ENCODE peak calls at places on chromosomes 13 and 19, in four cellular contexts. C is fibroblast of pulmonary artery, N is tibial artery, R is choroid plexus epithelial cell. S is an unnamed sample.

GRCh38 chr19:40220674-40221073 is 2.5 kb upstream of the TTC9B start:
- DNase-seq in C (no peak), N (no peak), R (no peak), S (no peak)

GRCh38 chr13:54845351-54845965 is 1816.8 kb downstream of the OLFM4 start:
- DNase-seq in C (no peak), N (no peak), R (no peak), S (no peak)

GRCh38 chr19:10230904-10231623 is at the start of gene S1PR2:
- DNase-seq in C (peak), N (peak), R (peak), S (peak)

GRCh38 chr19:39934584-39935233 is at the start of gene FCGBP:
- DNase-seq in C (no peak), N (no peak), R (no peak), S (no peak)

GRCh38 chr13:60758637-60759036 is 361.6 kb downstream of the TDRD3 start:
- DNase-seq in C (no peak), N (no peak), R (no peak), S (no peak)

GRCh38 chr13:102651392-102651791 is 43.5 kb downstream of the METTL21C start:
- DNase-seq in C (peak), N (no peak), R (peak), S (peak)

GRCh38 chr13:65057986-65058385 is 2172.2 kb downstream of the PCDH9 start:
- DNase-seq in C (peak), N (no peak), R (peak), S (no peak)

GRCh38 chr13:30431269-30431950 is 9.1 kb downstream of the UBE2L5 start:
- DNase-seq in C (no peak), N (no peak), R (peak), S (no peak)

GRCh38 chr13:80873589-80873988 is 532.7 kb upstream of the SPRY2 start:
- DNase-seq in C (no peak), N (no peak), R (peak), S (no peak)

GRCh38 chr13:62060570-62060969 is 644.9 kb upstream of the PCDH20 start:
- DNase-seq in C (no peak), N (no peak), R (no peak), S (no peak)

GRCh38 chr19:11064831-11065303 is 24.4 kb upstream of the LDLR start:
- DNase-seq in C (no peak), N (no peak), R (peak), S (peak)

GRCh38 chr19:33390908-33391630 is 17.6 kb downstream of the CEBPG start:
- DNase-seq in C (no peak), N (peak), R (no peak), S (peak)

GRCh38 chr19:54207908-54208783 is 7.5 kb downstream of the RPS9 start:
- DNase-seq in C (peak), N (peak), R (peak), S (peak)

GRCh38 chr13:51539887-51540286 is 44.4 kb upstream of the WDFY2 start:
- DNase-seq in C (peak), N (no peak), R (peak), S (no peak)

GRCh38 chr13:113880651-113881611 is 17.1 kb upstream of the GAS6 start:
- DNase-seq in C (no peak), N (no peak), R (no peak), S (peak)

GRCh38 chr13:112674412-112675383 is 15.1 kb upstream of the ATP11A start:
- DNase-seq in C (no peak), N (peak), R (no peak), S (peak)

GRCh38 chr19:17328517-17329060 is 6.1 kb downstream of the ANO8 start:
- DNase-seq in C (no peak), N (no peak), R (no peak), S (peak)

GRCh38 chr13:19818223-19818842 is 35.6 kb upstream of the PSPC1 start:
- DNase-seq in C (peak), N (no peak), R (peak), S (peak)

GRCh38 chr13:46087481-46087880 is 17.4 kb downstream of the CPB2 start:
- DNase-seq in C (no peak), N (no peak), R (no peak), S (no peak)

GRCh38 chr13:110001622-110002275 is 215.4 kb upstream of the IRS2 start:
- DNase-seq in C (peak), N (no peak), R (peak), S (peak)

GRCh38 chr19:12985049-12985776 is 10.1 kb upstream of the NFIX start:
- DNase-seq in C (no peak), N (peak), R (peak), S (peak)

GRCh38 chr13:59452189-59452588 is 711.5 kb downstream of the DIAPH3 start:
- DNase-seq in C (no peak), N (peak), R (no peak), S (no peak)

GRCh38 chr13:21595546-21595822 is 8.5 kb downstream of the MICU2 start:
- DNase-seq in C (no peak), N (no peak), R (no peak), S (no peak)

GRCh38 chr13:110536006-110536693 is 25.4 kb downstream of the RAB20 start:
- DNase-seq in C (no peak), N (peak), R (no peak), S (peak)

GRCh38 chr13:114065926-114066774 is 66.3 kb downstream of the RASA3 start:
- DNase-seq in C (no peak), N (no peak), R (no peak), S (no peak)

GRCh38 chr19:12782174-12782423 is 6.7 kb upstream of the HOOK2 start:
- DNase-seq in C (no peak), N (peak), R (no peak), S (peak)

GRCh38 chr19:30011051-30011578 is 69.1 kb downstream of the URI1 start:
- DNase-seq in C (no peak), N (no peak), R (peak), S (no peak)

GRCh38 chr13:45472171-45472705 is 7.5 kb downstream of the COG3 start:
- DNase-seq in C (no peak), N (no peak), R (peak), S (no peak)

GRCh38 chr13:100129605-100130004 is 40.7 kb downstream of the PCCA start:
- DNase-seq in C (no peak), N (peak), R (no peak), S (peak)

GRCh38 chr13:80955487-80955886 is 614.6 kb upstream of the SPRY2 start:
- DNase-seq in C (peak), N (no peak), R (peak), S (no peak)

GRCh38 chr13:112716841-112717520 is 27.1 kb downstream of the ATP11A start:
- DNase-seq in C (no peak), N (no peak), R (no peak), S (no peak)

GRCh38 chr13:21243843-21244184 is 67.4 kb downstream of the MRPL57 start:
- DNase-seq in C (no peak), N (no peak), R (no peak), S (no peak)

GRCh38 chr13:111970501-111971155 is 96.3 kb upstream of the SOX1 start:
- DNase-seq in C (no peak), N (no peak), R (no peak), S (no peak)

GRCh38 chr13:101691326-101691725 is 238.9 kb downstream of the ITGBL1 start:
- DNase-seq in C (no peak), N (no peak), R (no peak), S (no peak)

GRCh38 chr19:51259348-51260245 is 8.7 kb downstream of the SIGLECL1 start:
- DNase-seq in C (peak), N (peak), R (peak), S (peak)

GRCh38 chr19:46124638-46125115 is at the start of gene IGFL3:
- DNase-seq in C (no peak), N (no peak), R (peak), S (no peak)

GRCh38 chr19:53947624-53948023 is 15.1 kb upstream of the CACNG8 start:
- DNase-seq in C (peak), N (no peak), R (no peak), S (no peak)

GRCh38 chr19:14081797-14082674 is 3.5 kb downstream of the C19orf67 start:
- DNase-seq in C (no peak), N (peak), R (peak), S (peak)

GRCh38 chr19:16594681-16595091 is 22.5 kb upstream of the SLC35E1 start:
- DNase-seq in C (no peak), N (no peak), R (no peak), S (peak)

GRCh38 chr13:30796132-30796832 is 60.9 kb downstream of the ALOX5AP start:
- DNase-seq in C (peak), N (no peak), R (peak), S (peak)

DNA sequence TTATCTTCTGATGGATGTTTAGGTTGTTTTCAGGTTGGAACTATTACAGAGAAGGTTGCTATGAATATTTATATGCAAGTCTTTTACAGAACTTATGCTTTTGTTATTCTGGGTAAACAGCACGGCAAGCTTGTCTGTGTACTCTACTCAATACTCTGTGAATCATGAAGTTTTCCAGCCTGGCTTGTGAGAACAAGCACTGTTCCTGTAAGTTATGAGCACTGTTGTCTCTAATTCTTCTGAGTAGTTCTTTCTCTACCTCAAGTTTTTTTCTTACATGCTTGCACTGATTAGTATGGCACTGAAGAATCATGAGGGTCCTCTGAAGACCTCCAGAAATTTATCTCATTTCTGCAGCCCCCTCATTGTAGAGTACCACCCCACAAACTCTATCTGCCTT is 496.9 kb downstream of the KCTD12 start:
- DNase-seq in C (no peak), N (no peak), R (no peak), S (no peak)
- H3K4me3 ChIP-seq in C (no peak), N (no peak), R (no peak), S (no peak)

GRCh38 chr19:3544742-3545668 is 6.0 kb downstream of the TEKTIP1 start:
- DNase-seq in C (peak), N (peak), R (peak), S (peak)
- TF ChIP-seq CTCF in C (peak), N (peak), R (peak), S (peak)

DNA sequence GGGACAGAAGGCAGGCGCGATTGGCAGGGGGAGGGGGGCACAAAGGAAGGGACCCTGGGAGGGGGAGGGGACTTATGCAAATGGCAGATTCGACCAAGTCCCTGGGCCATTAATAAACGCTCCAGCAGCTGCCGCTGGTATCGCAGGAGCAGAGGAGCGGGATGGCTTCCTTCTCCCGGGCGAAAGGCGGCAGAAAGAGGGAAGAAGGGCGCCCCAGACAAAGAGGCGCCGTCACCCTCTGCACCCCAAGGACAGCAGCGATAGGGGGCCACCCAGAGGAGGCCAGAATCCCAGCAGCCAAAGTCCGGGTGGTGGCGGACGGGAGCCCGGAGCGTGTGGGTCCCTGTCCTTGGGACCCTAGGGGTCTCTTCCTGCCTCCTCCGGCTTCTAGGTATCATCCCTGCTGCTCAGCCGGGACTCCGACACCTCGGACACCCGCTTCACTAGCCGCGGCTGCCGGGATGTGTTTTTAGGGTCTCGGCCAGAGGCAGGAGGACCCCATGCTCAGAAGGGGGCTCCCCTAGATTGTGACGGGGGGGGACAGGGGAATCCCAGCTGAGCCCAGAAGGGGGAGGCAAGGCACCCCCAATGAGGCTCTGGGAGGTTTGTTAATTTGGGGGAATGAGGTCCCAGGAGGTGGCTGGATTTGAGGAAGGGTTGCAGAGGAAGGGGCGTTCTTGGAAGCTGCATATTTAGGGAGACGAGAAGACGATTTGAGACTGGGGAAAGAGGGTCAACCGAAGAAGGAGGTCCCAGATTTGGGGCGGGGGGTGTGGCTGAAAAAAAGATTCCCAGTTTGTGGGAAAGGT is 1.7 kb downstream of the PTPRS start:
- DNase-seq in C (no peak), N (no peak), R (no peak), S (peak)
- H3K4me3 ChIP-seq in C (peak), N (no peak), R (peak), S (no peak)

DNA sequence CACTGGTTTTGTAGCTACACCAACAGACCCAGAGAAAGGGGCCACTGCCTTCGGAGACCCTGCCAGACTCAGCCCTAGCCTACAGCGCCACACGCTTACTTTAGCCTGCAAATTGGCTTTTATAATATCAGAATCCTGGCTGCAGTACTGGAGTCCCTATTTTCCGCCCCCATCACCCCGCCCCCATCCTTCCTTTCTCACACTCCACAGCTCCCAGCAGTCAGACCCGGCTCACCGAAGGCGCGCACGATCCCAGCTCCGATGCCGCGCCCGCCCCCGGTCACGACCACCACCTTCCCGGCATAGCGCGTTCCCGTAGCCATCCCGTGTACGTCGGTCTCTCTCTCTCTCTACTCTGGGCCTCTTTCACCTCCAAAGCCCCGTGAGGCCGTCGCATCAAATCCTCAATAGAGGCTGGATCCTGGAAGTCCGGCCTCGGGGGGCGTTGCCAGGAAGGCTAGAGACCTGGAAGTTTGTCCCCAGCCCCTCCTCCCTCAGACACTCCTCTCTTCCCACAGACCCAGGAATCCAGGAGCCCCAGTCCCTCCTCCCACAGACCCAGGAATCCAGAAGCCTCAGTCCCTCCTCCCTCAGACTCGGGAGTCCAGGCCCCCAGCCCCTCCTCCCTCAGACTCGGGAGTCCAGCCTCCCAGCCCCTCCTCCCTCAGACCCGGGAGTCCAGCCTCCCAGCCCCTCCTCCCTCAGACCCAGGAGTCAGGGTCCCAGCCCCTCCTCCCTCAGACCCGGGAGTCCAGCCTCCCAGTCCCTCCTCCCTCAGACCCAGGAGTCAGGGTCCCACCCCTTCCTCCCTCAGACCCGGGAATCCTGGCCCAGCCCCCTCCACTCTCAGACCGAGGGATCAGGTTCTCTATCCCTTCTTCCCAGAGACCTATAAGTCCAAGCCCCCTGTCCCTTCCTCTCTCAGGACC is at the start of gene HSD17B14:
- DNase-seq in C (peak), N (peak), R (peak), S (peak)
- TF ChIP-seq CTCF in C (no peak), N (no peak), R (no peak), S (no peak)

S was measured in osteoblast.